ENCODE peak calls at places on chromosomes 11 and 22, in nine cellular contexts. Z is sigmoid colon, S is tibial nerve, A is suprapubic skin, Y is ovary, W is A549, J is K562, Q is GM12878, B is transverse colon. X is an unnamed sample.

GRCh38 chr11:32391965-32392553 is 43.3 kb downstream of the WT1 start:
- DNase-seq in Z (no peak), S (no peak), A (no peak), Y (no peak), W (no peak), J (no peak), Q (no peak), B (no peak), X (no peak)

GRCh38 chr11:59615132-59615636 is 390 bp downstream of the OSBP start:
- DNase-seq in Z (peak), S (peak), A (peak), Y (peak), W (peak), J (peak), Q (no peak), B (peak), X (peak)

GRCh38 chr11:106603971-106604370 is 414.3 kb downstream of the GUCY1A2 start:
- DNase-seq in Z (no peak), S (no peak), A (no peak), Y (no peak), W (no peak), J (no peak), Q (no peak), B (no peak), X (no peak)

GRCh38 chr11:2923446-2924375 is 5.5 kb downstream of the PHLDA2 start:
- DNase-seq in Z (no peak), S (no peak), A (no peak), Y (no peak), W (no peak), J (no peak), Q (no peak), B (no peak), X (no peak)

GRCh38 chr22:37226514-37226913 is 14.2 kb upstream of the SSTR3 start:
- DNase-seq in Z (no peak), S (no peak), A (no peak), Y (no peak), W (no peak), J (no peak), Q (no peak), B (no peak), X (no peak)

GRCh38 chr22:28208797-28209196 is 289.7 kb upstream of the PITPNB start:
- DNase-seq in Z (no peak), S (no peak), A (no peak), Y (no peak), W (no peak), J (no peak), Q (no peak), B (no peak), X (no peak)

GRCh38 chr11:61684870-61685610 is 4.8 kb downstream of the DAGLA start:
- DNase-seq in Z (no peak), S (no peak), A (no peak), Y (no peak), W (no peak), J (no peak), Q (no peak), B (no peak), X (no peak)

GRCh38 chr11:96863520-96863919 is 473.7 kb downstream of the JRKL start:
- DNase-seq in Z (no peak), S (no peak), A (no peak), Y (no peak), W (no peak), J (no peak), Q (no peak), B (no peak), X (no peak)

GRCh38 chr11:83195176-83195531 is 1.6 kb downstream of the ANKRD42 start:
- DNase-seq in Z (no peak), S (no peak), A (no peak), Y (no peak), W (no peak), J (peak), Q (no peak), B (no peak), X (no peak)

GRCh38 chr11:112221263-112221835 is 4.9 kb upstream of the PTS start:
- DNase-seq in Z (no peak), S (no peak), A (no peak), Y (no peak), W (no peak), J (no peak), Q (no peak), B (no peak), X (peak)

GRCh38 chr11:43447124-43447523 is 88.4 kb downstream of the TTC17 start:
- DNase-seq in Z (no peak), S (no peak), A (no peak), Y (no peak), W (no peak), J (no peak), Q (no peak), B (no peak), X (no peak)

GRCh38 chr22:41713004-41713403 is 13.7 kb downstream of the MEI1 start:
- DNase-seq in Z (no peak), S (no peak), A (no peak), Y (no peak), W (no peak), J (peak), Q (no peak), B (no peak), X (no peak)

GRCh38 chr11:44381261-44381660 is 71.3 kb upstream of the ALX4 start:
- DNase-seq in Z (no peak), S (no peak), A (peak), Y (no peak), W (no peak), J (no peak), Q (no peak), B (no peak), X (no peak)

GRCh38 chr11:16862733-16863132 is 124.3 kb downstream of the C11orf58 start:
- DNase-seq in Z (no peak), S (no peak), A (no peak), Y (no peak), W (no peak), J (no peak), Q (no peak), B (no peak), X (no peak)
- TF ChIP-seq EP300 in Z (no peak), S (no peak), A (no peak), Y (no peak), W (no peak), J (no peak), Q (no peak), B (no peak), X (no peak)

GRCh38 chr11:11856638-11857037 is 14.9 kb downstream of the USP47 start:
- DNase-seq in Z (no peak), S (no peak), A (no peak), Y (no peak), W (no peak), J (no peak), Q (peak), B (no peak), X (no peak)
- TF ChIP-seq EP300 in Z (no peak), S (no peak), A (no peak), Y (no peak), W (no peak), J (no peak), Q (no peak), B (no peak), X (no peak)

DNA sequence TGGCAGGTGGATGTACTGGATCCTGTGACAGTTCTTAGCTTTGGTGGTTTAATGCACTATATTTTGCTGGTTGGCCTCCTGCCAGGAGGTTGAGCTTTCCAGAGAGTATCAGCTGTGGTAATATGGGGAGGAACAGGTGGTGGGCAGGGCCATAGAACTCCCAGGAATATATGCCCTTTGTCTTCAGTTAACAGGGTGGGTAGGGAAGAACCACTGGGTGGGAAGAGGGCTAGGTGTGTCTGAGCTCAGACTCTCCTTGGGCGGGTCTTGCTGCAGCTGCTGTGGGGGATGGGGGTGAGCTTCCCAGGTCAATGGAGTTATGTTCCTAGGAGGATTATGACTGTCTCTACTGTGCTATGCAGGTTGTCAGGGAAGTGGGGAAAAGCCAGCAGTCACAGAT is 203.8 kb downstream of the DLG2 start:
- DNase-seq in Z (no peak), S (no peak), A (no peak), Y (no peak), W (no peak), J (no peak), Q (no peak), B (peak), X (no peak)
- TF ChIP-seq EP300 in Z (no peak), S (no peak), A (no peak), Y (no peak), W (no peak), J (no peak), Q (no peak), B (no peak), X (no peak)

DNA sequence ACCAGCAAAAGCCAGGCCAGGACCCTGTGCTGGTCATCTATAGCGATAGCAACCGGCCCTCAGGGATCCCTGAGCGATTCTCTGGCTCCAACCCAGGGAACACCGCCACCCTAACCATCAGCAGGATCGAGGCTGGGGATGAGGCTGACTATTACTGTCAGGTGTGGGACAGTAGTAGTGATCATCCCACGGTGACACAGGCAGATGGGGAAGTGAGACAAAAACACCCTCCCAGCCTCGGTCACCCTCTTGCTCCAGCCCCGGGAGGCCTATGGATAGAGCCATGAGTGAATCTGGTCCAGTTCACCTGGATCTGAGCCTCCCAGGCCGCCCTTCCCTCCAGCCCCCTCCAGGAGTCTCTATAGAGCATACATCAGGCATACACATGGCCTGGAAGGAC is 115.2 kb upstream of the IGLL5 start:
- DNase-seq in Z (no peak), S (no peak), A (no peak), Y (no peak), W (no peak), J (no peak), Q (no peak), B (no peak), X (no peak)
- TF ChIP-seq EP300 in Z (no peak), S (no peak), A (no peak), Y (no peak), W (no peak), J (no peak), Q (no peak), B (no peak), X (no peak)

DNA sequence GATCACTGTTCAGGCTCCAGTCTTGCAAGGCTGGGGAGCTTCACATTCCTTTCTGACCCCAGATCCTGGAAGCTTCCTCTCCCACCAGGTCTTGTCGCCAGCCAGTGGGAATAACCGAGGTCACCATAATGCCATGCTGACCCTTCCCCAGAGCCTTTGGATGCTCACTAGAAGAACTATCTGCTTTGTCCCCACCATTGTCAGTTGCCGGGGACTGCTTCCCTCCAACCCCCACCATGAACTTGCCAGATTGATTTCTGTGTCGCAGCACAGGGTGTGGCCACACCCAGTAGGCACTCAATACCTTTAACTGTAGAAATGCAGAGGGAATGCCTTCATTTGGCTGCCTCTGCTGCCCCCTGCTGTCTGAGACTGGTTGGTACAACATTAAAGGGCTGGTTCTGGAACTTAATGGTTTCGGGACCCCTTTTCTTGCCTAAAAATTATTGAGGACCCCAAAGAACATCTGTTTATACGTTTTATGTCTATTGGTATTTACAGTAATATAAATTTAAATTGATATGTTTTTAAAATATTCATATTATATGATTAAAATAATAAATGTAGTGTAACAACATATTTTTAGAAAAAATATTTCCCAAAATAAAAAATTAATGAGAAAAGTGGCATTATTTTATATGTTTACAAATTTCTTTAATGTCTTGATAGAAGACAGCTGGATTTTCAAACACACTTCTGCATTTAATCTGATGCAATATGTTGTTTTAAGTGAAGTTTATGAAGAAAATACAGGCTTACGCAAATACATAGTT is 6.6 kb upstream of the GDPD5 start:
- DNase-seq in Z (peak), S (peak), A (no peak), Y (peak), W (peak), J (peak), Q (peak), B (peak), X (peak)
- TF ChIP-seq EP300 in Z (no peak), S (no peak), A (no peak), Y (no peak), W (no peak), J (no peak), Q (no peak), B (no peak), X (no peak)

GRCh38 chr11:105070221-105070789 is 25.2 kb upstream of the CARD16 start:
- DNase-seq in Z (no peak), S (no peak), A (no peak), Y (no peak), W (no peak), J (no peak), Q (no peak), B (no peak), X (no peak)
- TF ChIP-seq EP300 in Z (no peak), S (no peak), A (no peak), Y (no peak), W (no peak), J (no peak), Q (no peak), B (no peak), X (no peak)

DNA sequence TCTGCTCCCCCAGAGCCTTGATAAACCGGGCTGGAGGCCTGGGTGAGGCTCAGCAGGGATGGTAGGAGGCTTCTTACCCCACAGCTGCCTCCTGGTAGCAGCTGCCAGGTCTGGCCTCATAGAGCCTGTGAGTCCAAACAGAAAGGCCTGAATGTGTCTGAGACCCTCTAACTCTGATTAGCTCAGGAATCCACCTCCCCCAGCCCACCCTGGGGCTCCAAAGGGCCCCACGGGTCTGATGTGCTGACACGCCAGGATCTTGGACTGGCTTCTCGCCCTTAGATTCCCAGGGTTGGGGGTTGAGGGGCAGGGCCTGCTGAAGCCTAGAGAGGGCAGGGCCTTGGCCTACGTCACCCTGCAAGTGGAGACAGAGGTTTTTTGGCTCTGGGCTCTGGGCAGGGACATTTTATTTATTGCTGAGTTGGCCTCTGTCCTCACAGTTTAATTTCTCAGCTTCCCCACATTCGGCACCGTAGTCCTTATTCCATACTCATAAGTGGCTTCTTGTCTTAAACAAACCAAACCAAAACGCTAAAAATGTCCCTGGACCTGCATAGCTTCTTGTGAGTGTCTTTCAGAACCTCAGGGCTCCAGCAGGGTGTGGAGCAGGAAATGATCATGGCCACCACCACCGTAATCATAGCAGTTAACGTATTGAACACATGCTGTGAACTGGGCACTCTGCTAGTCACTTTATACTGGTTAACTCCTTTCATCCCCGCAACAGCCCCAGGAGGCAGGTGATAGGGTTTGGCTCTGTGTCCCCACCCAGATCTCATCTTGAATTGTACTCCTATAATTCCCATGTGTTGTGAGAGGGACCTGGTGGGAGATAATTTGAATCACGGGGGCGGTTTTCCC is 25.1 kb downstream of the KIAA1671 start:
- DNase-seq in Z (peak), S (peak), A (no peak), Y (peak), W (no peak), J (no peak), Q (no peak), B (peak), X (no peak)
- TF ChIP-seq EP300 in Z (no peak), S (peak), A (no peak), Y (no peak), W (no peak), J (no peak), Q (no peak), B (no peak), X (no peak)

DNA sequence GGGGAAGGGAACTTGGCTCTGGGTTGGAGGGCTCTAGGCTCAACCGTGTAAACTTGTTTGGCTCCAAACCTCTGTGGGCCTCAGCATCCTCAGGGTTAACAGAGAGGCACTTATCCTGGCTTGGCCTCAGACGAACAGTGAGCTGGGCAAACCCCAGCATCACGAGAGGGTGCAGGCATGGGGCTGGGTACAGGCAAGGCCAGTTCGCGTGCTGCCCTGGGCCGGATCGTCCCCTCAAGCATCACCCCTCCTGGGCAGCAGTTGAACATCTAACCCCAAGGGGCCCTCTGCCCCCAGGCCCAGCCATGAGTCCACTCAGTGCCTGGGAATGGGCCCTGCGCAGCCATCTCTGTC is 1.9 kb downstream of the EHBP1L1 start:
- DNase-seq in Z (peak), S (no peak), A (no peak), Y (peak), W (no peak), J (no peak), Q (no peak), B (peak), X (no peak)
- TF ChIP-seq EP300 in Z (no peak), S (no peak), A (no peak), Y (no peak), W (no peak), J (no peak), Q (no peak), B (no peak), X (no peak)

DNA sequence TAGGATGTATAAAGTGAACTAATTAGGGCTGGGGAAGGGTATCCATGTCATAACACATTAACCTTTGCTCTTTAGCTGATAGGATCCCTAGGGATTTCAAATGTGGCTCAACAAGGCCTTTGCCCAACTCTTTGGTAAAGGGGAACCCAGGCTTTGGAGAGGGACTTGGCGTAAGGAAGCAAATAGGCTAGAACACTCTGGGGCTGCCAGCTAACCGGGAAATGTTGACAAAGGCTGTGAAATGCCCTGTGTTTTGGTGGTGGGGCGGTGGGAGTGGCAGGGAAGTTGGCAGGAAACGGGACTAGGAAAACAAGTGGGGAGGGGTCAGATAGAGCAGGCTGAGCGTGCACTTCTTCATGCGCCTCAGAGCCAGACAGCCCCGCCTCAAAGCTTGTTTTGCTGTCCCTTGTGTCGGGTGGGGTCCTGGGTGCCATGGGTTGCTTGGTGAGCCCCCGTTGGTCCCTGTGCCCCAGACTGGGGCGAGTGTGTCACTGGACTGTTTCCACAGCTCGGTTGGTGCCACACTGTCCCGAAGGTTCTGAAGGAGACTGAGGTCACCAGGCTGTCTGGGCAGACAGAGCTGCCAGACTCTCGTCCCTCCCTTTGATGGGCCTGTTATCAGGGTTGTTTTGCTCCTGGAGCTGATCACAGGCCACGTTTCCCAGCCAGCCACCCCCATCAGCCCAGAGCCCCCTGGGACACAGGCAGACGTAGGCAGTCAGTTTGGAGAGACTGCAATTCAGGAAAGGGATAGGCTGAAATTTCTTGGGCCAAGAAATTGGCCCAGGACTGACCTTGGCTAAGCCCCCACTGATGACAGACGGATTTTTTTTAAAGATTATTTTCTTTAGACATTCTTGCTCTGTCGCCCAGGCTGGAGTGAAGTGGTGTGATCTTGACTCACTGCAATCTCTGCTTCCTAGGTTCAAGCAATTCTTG is 19.6 kb downstream of the KCTD21 start:
- DNase-seq in Z (peak), S (peak), A (peak), Y (peak), W (no peak), J (peak), Q (no peak), B (peak), X (peak)
- TF ChIP-seq EP300 in Z (no peak), S (peak), A (no peak), Y (peak), W (no peak), J (no peak), Q (no peak), B (no peak), X (no peak)

DNA sequence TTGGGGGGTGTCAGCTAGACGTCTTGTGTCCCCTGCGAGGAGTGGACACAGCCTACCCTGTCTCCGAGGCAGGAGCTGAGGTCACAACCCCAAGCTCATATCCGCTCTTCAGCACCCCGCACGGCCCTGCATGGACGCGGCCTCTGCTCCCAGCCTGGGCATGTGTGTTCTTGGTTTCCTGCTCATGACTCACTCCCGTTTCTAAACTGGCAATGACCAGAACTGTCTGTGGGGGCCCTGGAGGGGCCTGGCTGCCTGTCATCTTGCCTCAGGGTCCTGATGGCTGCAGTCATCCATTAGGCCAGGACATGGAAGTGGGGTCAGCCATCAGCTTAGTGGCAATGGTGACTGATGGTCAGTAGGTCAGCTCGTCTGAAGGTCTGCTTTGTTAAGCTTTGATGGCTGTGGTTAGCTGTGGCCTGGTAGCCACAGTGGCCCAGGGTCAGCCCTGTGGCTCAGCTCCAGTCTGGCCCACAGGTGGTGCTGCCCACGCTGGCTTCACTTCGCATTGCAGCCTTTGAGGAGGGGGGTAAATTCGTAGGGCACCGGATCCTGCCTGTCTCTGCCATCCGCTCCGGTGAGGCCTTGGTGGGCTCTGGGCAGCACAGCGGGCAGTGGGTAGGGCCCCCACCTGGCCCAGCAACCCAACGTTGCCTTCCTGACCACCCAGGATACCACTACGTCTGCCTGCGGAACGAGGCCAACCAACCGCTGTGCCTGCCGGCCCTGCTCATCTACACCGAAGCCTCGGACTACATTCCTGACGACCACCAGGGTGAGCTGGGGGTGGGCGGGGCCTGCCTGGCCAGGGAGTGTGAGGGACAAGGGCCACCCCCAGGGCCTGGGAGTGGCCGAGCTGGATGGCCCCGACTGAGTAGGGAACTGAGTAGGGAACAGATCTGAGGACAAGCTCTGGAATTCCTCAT is 12.0 kb downstream of the PLCB3 start:
- DNase-seq in Z (no peak), S (no peak), A (no peak), Y (no peak), W (no peak), J (no peak), Q (no peak), B (no peak), X (no peak)
- TF ChIP-seq EP300 in Z (no peak), S (no peak), A (no peak), Y (no peak), W (no peak), J (no peak), Q (no peak), B (no peak), X (no peak)

X was measured in stomach.